ENCODE peak calls at places on chromosomes 13 and 19, in ten cellular contexts. One of them, this sample, is unnamed. For H3K36me3, the result is how much of the 10 kb centered on the place peaks cover.

GRCh38 chr13:37141011-37141410 is 35.5 kb upstream of the CSNK1A1L start:
- DNase-seq in breast epithelium: no peak
- DNase-seq in HepG2: no peak
- DNase-seq in SK-N-SH: no peak
- DNase-seq in K562: no peak
- DNase-seq in sigmoid colon: no peak
- DNase-seq in spleen: no peak
- DNase-seq in GM23338: no peak
- DNase-seq in Panc1: no peak
- DNase-seq in upper lobe of left lung: no peak
- DNase-seq in this sample: no peak

GRCh38 chr13:33109801-33110200 is 93.6 kb downstream of the KL start:
- DNase-seq in breast epithelium: no peak
- DNase-seq in HepG2: no peak
- DNase-seq in SK-N-SH: no peak
- DNase-seq in K562: peak
- DNase-seq in sigmoid colon: no peak
- DNase-seq in spleen: no peak
- DNase-seq in GM23338: peak
- DNase-seq in Panc1: peak
- DNase-seq in upper lobe of left lung: no peak
- DNase-seq in this sample: no peak

GRCh38 chr19:55640043-55640576 is 692 bp upstream of the ZNF580 start:
- DNase-seq in breast epithelium: no peak
- DNase-seq in HepG2: no peak
- DNase-seq in SK-N-SH: peak
- DNase-seq in K562: peak
- DNase-seq in sigmoid colon: peak
- DNase-seq in spleen: peak
- DNase-seq in GM23338: peak
- DNase-seq in Panc1: no peak
- DNase-seq in upper lobe of left lung: peak
- DNase-seq in this sample: no peak

GRCh38 chr19:28403698-28404099 is 809.3 kb downstream of the UQCRFS1 start:
- DNase-seq in breast epithelium: no peak
- DNase-seq in HepG2: no peak
- DNase-seq in SK-N-SH: no peak
- DNase-seq in K562: no peak
- DNase-seq in sigmoid colon: no peak
- DNase-seq in spleen: no peak
- DNase-seq in GM23338: no peak
- DNase-seq in Panc1: no peak
- DNase-seq in upper lobe of left lung: no peak
- DNase-seq in this sample: no peak

GRCh38 chr19:51559240-51559639 is 11.8 kb upstream of the ZNF175 start:
- DNase-seq in breast epithelium: no peak
- DNase-seq in HepG2: no peak
- DNase-seq in SK-N-SH: no peak
- DNase-seq in K562: no peak
- DNase-seq in sigmoid colon: no peak
- DNase-seq in spleen: no peak
- DNase-seq in GM23338: no peak
- DNase-seq in Panc1: no peak
- DNase-seq in upper lobe of left lung: no peak
- DNase-seq in this sample: no peak

GRCh38 chr13:95020298-95020987 is 280.8 kb downstream of the ABCC4 start:
- DNase-seq in breast epithelium: no peak
- DNase-seq in HepG2: no peak
- DNase-seq in SK-N-SH: no peak
- DNase-seq in K562: no peak
- DNase-seq in sigmoid colon: no peak
- DNase-seq in spleen: no peak
- DNase-seq in GM23338: no peak
- DNase-seq in Panc1: peak
- DNase-seq in upper lobe of left lung: no peak
- DNase-seq in this sample: no peak

GRCh38 chr13:30792257-30793000 is 57.1 kb downstream of the ALOX5AP start:
- DNase-seq in breast epithelium: peak
- DNase-seq in HepG2: peak
- DNase-seq in SK-N-SH: peak
- DNase-seq in K562: no peak
- DNase-seq in sigmoid colon: peak
- DNase-seq in spleen: peak
- DNase-seq in GM23338: peak
- DNase-seq in Panc1: no peak
- DNase-seq in upper lobe of left lung: peak
- DNase-seq in this sample: no peak

GRCh38 chr13:31431722-31432137 is 232.0 kb downstream of the B3GLCT start:
- DNase-seq in breast epithelium: no peak
- DNase-seq in HepG2: peak
- DNase-seq in SK-N-SH: peak
- DNase-seq in K562: peak
- DNase-seq in sigmoid colon: no peak
- DNase-seq in spleen: no peak
- DNase-seq in GM23338: peak
- DNase-seq in Panc1: peak
- DNase-seq in upper lobe of left lung: peak
- DNase-seq in this sample: no peak

GRCh38 chr19:46308510-46308909 is 11.7 kb downstream of the HIF3A start:
- DNase-seq in breast epithelium: no peak
- DNase-seq in HepG2: no peak
- DNase-seq in SK-N-SH: no peak
- DNase-seq in K562: no peak
- DNase-seq in sigmoid colon: no peak
- DNase-seq in spleen: no peak
- DNase-seq in GM23338: no peak
- DNase-seq in Panc1: no peak
- DNase-seq in upper lobe of left lung: no peak
- DNase-seq in this sample: no peak
- H3K36me3 ChIP-seq in breast epithelium: under half
- H3K36me3 ChIP-seq in HepG2: under half
- H3K36me3 ChIP-seq in SK-N-SH: under half
- H3K36me3 ChIP-seq in K562: under half
- H3K36me3 ChIP-seq in sigmoid colon: half or more
- H3K36me3 ChIP-seq in spleen: under half
- H3K36me3 ChIP-seq in GM23338: under half
- H3K36me3 ChIP-seq in Panc1: under half
- H3K36me3 ChIP-seq in upper lobe of left lung: half or more
- H3K36me3 ChIP-seq in this sample: under half

GRCh38 chr13:51230473-51231105 is 8.4 kb downstream of the FAM124A start:
- DNase-seq in breast epithelium: peak
- DNase-seq in HepG2: no peak
- DNase-seq in SK-N-SH: no peak
- DNase-seq in K562: no peak
- DNase-seq in sigmoid colon: peak
- DNase-seq in spleen: no peak
- DNase-seq in GM23338: peak
- DNase-seq in Panc1: no peak
- DNase-seq in upper lobe of left lung: peak
- DNase-seq in this sample: no peak
- TF ChIP-seq POLR2AphosphoS5 in breast epithelium: peak
- TF ChIP-seq POLR2AphosphoS5 in HepG2: no peak
- TF ChIP-seq POLR2AphosphoS5 in SK-N-SH: no peak
- TF ChIP-seq POLR2AphosphoS5 in K562: no peak
- TF ChIP-seq POLR2AphosphoS5 in sigmoid colon: peak
- TF ChIP-seq POLR2AphosphoS5 in spleen: no peak
- TF ChIP-seq POLR2AphosphoS5 in GM23338: no peak
- TF ChIP-seq POLR2AphosphoS5 in Panc1: no peak
- TF ChIP-seq POLR2AphosphoS5 in upper lobe of left lung: no peak
- TF ChIP-seq POLR2AphosphoS5 in this sample: no peak

GRCh38 chr19:46635920-46636761 is at the start of gene GNG8:
- DNase-seq in breast epithelium: no peak
- DNase-seq in HepG2: no peak
- DNase-seq in SK-N-SH: no peak
- DNase-seq in K562: peak
- DNase-seq in sigmoid colon: no peak
- DNase-seq in spleen: peak
- DNase-seq in GM23338: peak
- DNase-seq in Panc1: no peak
- DNase-seq in upper lobe of left lung: no peak
- DNase-seq in this sample: no peak
- H3K36me3 ChIP-seq in breast epithelium: under half
- H3K36me3 ChIP-seq in HepG2: under half
- H3K36me3 ChIP-seq in SK-N-SH: under half
- H3K36me3 ChIP-seq in K562: under half
- H3K36me3 ChIP-seq in sigmoid colon: under half
- H3K36me3 ChIP-seq in spleen: under half
- H3K36me3 ChIP-seq in GM23338: under half
- H3K36me3 ChIP-seq in Panc1: under half
- H3K36me3 ChIP-seq in upper lobe of left lung: under half
- H3K36me3 ChIP-seq in this sample: under half

GRCh38 chr19:16880884-16881554 is 7.8 kb upstream of the F2RL3 start:
- DNase-seq in breast epithelium: no peak
- DNase-seq in HepG2: no peak
- DNase-seq in SK-N-SH: no peak
- DNase-seq in K562: no peak
- DNase-seq in sigmoid colon: no peak
- DNase-seq in spleen: no peak
- DNase-seq in GM23338: no peak
- DNase-seq in Panc1: no peak
- DNase-seq in upper lobe of left lung: no peak
- DNase-seq in this sample: no peak
- TF ChIP-seq POLR2AphosphoS5 in breast epithelium: no peak
- TF ChIP-seq POLR2AphosphoS5 in HepG2: no peak
- TF ChIP-seq POLR2AphosphoS5 in SK-N-SH: no peak
- TF ChIP-seq POLR2AphosphoS5 in K562: no peak
- TF ChIP-seq POLR2AphosphoS5 in sigmoid colon: no peak
- TF ChIP-seq POLR2AphosphoS5 in spleen: peak
- TF ChIP-seq POLR2AphosphoS5 in GM23338: no peak
- TF ChIP-seq POLR2AphosphoS5 in Panc1: no peak
- TF ChIP-seq POLR2AphosphoS5 in upper lobe of left lung: no peak
- TF ChIP-seq POLR2AphosphoS5 in this sample: no peak

DNA sequence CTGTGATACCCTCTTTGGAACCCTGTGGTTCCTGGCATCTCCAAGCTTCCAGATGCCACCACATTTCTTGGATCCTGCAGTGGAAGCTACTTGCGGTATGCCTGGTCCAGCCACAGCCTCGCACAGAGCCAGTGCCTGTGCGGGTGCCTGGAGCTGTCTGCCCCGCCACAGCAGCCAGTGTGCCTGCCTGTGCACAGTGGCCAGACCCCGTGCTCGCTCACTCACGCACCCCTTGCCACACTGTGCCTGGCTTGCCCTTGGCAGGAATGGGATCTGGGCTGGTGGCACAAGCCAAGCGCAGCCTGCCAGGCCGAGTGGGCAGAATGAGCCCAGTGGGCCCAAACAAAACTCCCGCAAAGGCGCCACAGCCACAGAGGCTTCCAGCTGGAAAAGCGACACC is 26.2 kb downstream of the POMP start:
- DNase-seq in breast epithelium: no peak
- DNase-seq in HepG2: no peak
- DNase-seq in SK-N-SH: no peak
- DNase-seq in K562: no peak
- DNase-seq in sigmoid colon: no peak
- DNase-seq in spleen: no peak
- DNase-seq in GM23338: no peak
- DNase-seq in Panc1: no peak
- DNase-seq in upper lobe of left lung: no peak
- DNase-seq in this sample: no peak
- H3K36me3 ChIP-seq in breast epithelium: under half
- H3K36me3 ChIP-seq in HepG2: under half
- H3K36me3 ChIP-seq in SK-N-SH: under half
- H3K36me3 ChIP-seq in K562: under half
- H3K36me3 ChIP-seq in sigmoid colon: under half
- H3K36me3 ChIP-seq in spleen: under half
- H3K36me3 ChIP-seq in GM23338: under half
- H3K36me3 ChIP-seq in Panc1: under half
- H3K36me3 ChIP-seq in upper lobe of left lung: under half
- H3K36me3 ChIP-seq in this sample: under half

DNA sequence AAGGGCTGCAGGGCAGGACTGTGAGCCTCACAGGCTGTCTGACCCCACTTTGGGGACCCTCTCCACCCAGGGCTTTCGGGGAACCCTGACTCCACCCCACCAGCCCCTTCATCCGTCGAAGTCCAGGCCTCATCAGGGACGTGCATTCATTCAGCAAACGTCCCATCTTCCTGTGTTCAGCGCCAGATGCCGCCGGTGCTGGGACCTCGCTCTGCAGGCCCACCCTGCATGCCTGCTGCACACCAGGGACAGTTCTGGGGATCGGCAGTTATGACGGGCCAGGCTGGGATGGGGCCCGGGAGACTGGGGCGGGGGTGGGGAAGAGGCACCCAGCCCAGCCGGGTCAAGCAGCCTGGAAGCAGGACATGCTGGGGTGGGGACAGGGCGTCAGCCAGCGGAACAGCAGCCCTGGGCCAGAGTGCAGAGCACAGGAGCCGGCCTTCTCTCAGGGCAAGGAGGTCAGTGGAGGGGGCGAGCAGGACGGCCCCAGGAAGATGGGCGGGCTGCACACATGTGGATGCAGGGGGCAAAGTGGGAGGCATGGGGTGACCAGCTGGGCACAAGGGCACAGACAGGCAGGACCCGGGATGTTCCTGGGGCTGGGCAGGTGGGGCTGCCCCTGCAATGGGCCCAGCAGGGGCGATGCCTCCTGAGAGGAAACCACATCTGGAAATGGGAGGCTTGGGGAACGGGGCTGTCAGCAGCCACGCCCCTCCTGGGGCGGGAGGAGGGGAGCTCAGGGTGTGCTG is 5.1 kb downstream of the GAMT start:
- DNase-seq in breast epithelium: no peak
- DNase-seq in HepG2: no peak
- DNase-seq in SK-N-SH: no peak
- DNase-seq in K562: peak
- DNase-seq in sigmoid colon: no peak
- DNase-seq in spleen: no peak
- DNase-seq in GM23338: no peak
- DNase-seq in Panc1: no peak
- DNase-seq in upper lobe of left lung: no peak
- DNase-seq in this sample: no peak
- TF ChIP-seq POLR2AphosphoS5 in breast epithelium: no peak
- TF ChIP-seq POLR2AphosphoS5 in HepG2: peak
- TF ChIP-seq POLR2AphosphoS5 in SK-N-SH: peak
- TF ChIP-seq POLR2AphosphoS5 in K562: peak
- TF ChIP-seq POLR2AphosphoS5 in sigmoid colon: no peak
- TF ChIP-seq POLR2AphosphoS5 in spleen: peak
- TF ChIP-seq POLR2AphosphoS5 in GM23338: no peak
- TF ChIP-seq POLR2AphosphoS5 in Panc1: no peak
- TF ChIP-seq POLR2AphosphoS5 in upper lobe of left lung: no peak
- TF ChIP-seq POLR2AphosphoS5 in this sample: no peak

GRCh38 chr19:9531933-9532332 is 6.5 kb downstream of the ZNF426 start:
- DNase-seq in breast epithelium: no peak
- DNase-seq in HepG2: peak
- DNase-seq in SK-N-SH: no peak
- DNase-seq in K562: no peak
- DNase-seq in sigmoid colon: no peak
- DNase-seq in spleen: no peak
- DNase-seq in GM23338: no peak
- DNase-seq in Panc1: no peak
- DNase-seq in upper lobe of left lung: no peak
- DNase-seq in this sample: no peak
- H3K36me3 ChIP-seq in breast epithelium: half or more
- H3K36me3 ChIP-seq in HepG2: half or more
- H3K36me3 ChIP-seq in SK-N-SH: half or more
- H3K36me3 ChIP-seq in K562: half or more
- H3K36me3 ChIP-seq in sigmoid colon: half or more
- H3K36me3 ChIP-seq in spleen: half or more
- H3K36me3 ChIP-seq in GM23338: half or more
- H3K36me3 ChIP-seq in Panc1: under half
- H3K36me3 ChIP-seq in upper lobe of left lung: half or more
- H3K36me3 ChIP-seq in this sample: half or more

GRCh38 chr13:49495783-49496762 is at the start of gene PHF11:
- DNase-seq in breast epithelium: peak
- DNase-seq in HepG2: peak
- DNase-seq in SK-N-SH: peak
- DNase-seq in K562: peak
- DNase-seq in sigmoid colon: peak
- DNase-seq in spleen: peak
- DNase-seq in GM23338: peak
- DNase-seq in Panc1: no peak
- DNase-seq in upper lobe of left lung: peak
- DNase-seq in this sample: peak
- TF ChIP-seq POLR2AphosphoS5 in breast epithelium: peak
- TF ChIP-seq POLR2AphosphoS5 in HepG2: peak
- TF ChIP-seq POLR2AphosphoS5 in SK-N-SH: no peak
- TF ChIP-seq POLR2AphosphoS5 in K562: peak
- TF ChIP-seq POLR2AphosphoS5 in sigmoid colon: peak
- TF ChIP-seq POLR2AphosphoS5 in spleen: peak
- TF ChIP-seq POLR2AphosphoS5 in GM23338: peak
- TF ChIP-seq POLR2AphosphoS5 in Panc1: no peak
- TF ChIP-seq POLR2AphosphoS5 in upper lobe of left lung: peak
- TF ChIP-seq POLR2AphosphoS5 in this sample: no peak

This sample was measured in suprapubic skin.